ENCODE peak calls at places on chromosome 18, in nine cellular contexts. One of them, this sample, is unnamed.

GRCh38 chr18:68397241-68398035 is 317.5 kb downstream of the TMX3 start:
- DNase-seq in coronary artery: no peak
- DNase-seq in stomach: no peak
- DNase-seq in prostate gland: no peak
- DNase-seq in tibial artery: no peak
- DNase-seq in IMR-90: peak; percentile 17
- DNase-seq in Peyer's patch: no peak
- DNase-seq in PC-9: no peak
- DNase-seq in body of pancreas: no peak
- DNase-seq in this sample: no peak

GRCh38 chr18:23354625-23355024 is 98.5 kb upstream of the RIOK3 start:
- DNase-seq in Peyer's patch: no peak
- DNase-seq in tibial artery: no peak
- DNase-seq in IMR-90: peak; percentile 76
- DNase-seq in stomach: no peak
- DNase-seq in prostate gland: no peak
- DNase-seq in coronary artery: no peak
- DNase-seq in PC-9: peak; percentile 24
- DNase-seq in body of pancreas: no peak
- DNase-seq in this sample: no peak

GRCh38 chr18:49768051-49768391 is 45.3 kb downstream of the ACAA2 start:
- DNase-seq in PC-9: peak; percentile 63
- DNase-seq in body of pancreas: peak; percentile 60
- DNase-seq in Peyer's patch: no peak
- DNase-seq in coronary artery: no peak
- DNase-seq in prostate gland: peak; percentile 71
- DNase-seq in stomach: peak; percentile 65
- DNase-seq in tibial artery: no peak
- DNase-seq in IMR-90: peak; percentile 65
- DNase-seq in this sample: peak; percentile 48

GRCh38 chr18:1018211-1018651 is 113.6 kb downstream of the ADCYAP1 start:
- DNase-seq in prostate gland: no peak
- DNase-seq in Peyer's patch: no peak
- DNase-seq in tibial artery: no peak
- DNase-seq in body of pancreas: no peak
- DNase-seq in stomach: no peak
- DNase-seq in coronary artery: no peak
- DNase-seq in IMR-90: peak; percentile 10
- DNase-seq in PC-9: no peak
- DNase-seq in this sample: no peak

GRCh38 chr18:48340502-48340901 is 68.7 kb downstream of the ZBTB7C start:
- DNase-seq in IMR-90: no peak
- DNase-seq in prostate gland: no peak
- DNase-seq in Peyer's patch: no peak
- DNase-seq in tibial artery: no peak
- DNase-seq in PC-9: no peak
- DNase-seq in body of pancreas: no peak
- DNase-seq in coronary artery: no peak
- DNase-seq in stomach: no peak
- DNase-seq in this sample: no peak

GRCh38 chr18:29163596-29163995 is 986.7 kb upstream of the CDH2 start:
- DNase-seq in stomach: no peak
- DNase-seq in PC-9: no peak
- DNase-seq in tibial artery: no peak
- DNase-seq in body of pancreas: no peak
- DNase-seq in Peyer's patch: no peak
- DNase-seq in coronary artery: no peak
- DNase-seq in prostate gland: no peak
- DNase-seq in IMR-90: no peak
- DNase-seq in this sample: no peak

GRCh38 chr18:22149710-22150109 is 19.7 kb upstream of the GATA6 start:
- DNase-seq in stomach: no peak
- DNase-seq in Peyer's patch: no peak
- DNase-seq in IMR-90: no peak
- DNase-seq in body of pancreas: no peak
- DNase-seq in prostate gland: no peak
- DNase-seq in coronary artery: no peak
- DNase-seq in tibial artery: no peak
- DNase-seq in PC-9: no peak
- DNase-seq in this sample: no peak

GRCh38 chr18:78069784-78070664 is 820.4 kb downstream of the GALR1 start:
- DNase-seq in coronary artery: no peak
- DNase-seq in tibial artery: peak; percentile 71
- DNase-seq in IMR-90: no peak
- DNase-seq in Peyer's patch: no peak
- DNase-seq in prostate gland: peak; percentile 69
- DNase-seq in stomach: no peak
- DNase-seq in PC-9: no peak
- DNase-seq in body of pancreas: peak; percentile 28
- DNase-seq in this sample: peak; percentile 56

GRCh38 chr18:50819027-50819726 is 639 bp downstream of the MRO start:
- DNase-seq in PC-9: peak; percentile 13
- DNase-seq in IMR-90: no peak
- DNase-seq in stomach: peak; percentile 63
- DNase-seq in Peyer's patch: no peak
- DNase-seq in body of pancreas: peak; percentile 85
- DNase-seq in prostate gland: peak; percentile 23
- DNase-seq in tibial artery: peak; percentile 67
- DNase-seq in coronary artery: no peak
- DNase-seq in this sample: peak; percentile 30
- H3K27ac ChIP-seq in PC-9: no peak overlapping the region
- H3K27ac ChIP-seq in IMR-90: no peak overlapping the region
- H3K27ac ChIP-seq in stomach: peak overlapping the region; percentile 45
- H3K27ac ChIP-seq in Peyer's patch: no peak overlapping the region
- H3K27ac ChIP-seq in body of pancreas: peak overlapping the region; percentile 75
- H3K27ac ChIP-seq in prostate gland: no peak overlapping the region
- H3K27ac ChIP-seq in tibial artery: no peak overlapping the region
- H3K27ac ChIP-seq in coronary artery: no peak overlapping the region
- H3K27ac ChIP-seq in this sample: no peak overlapping the region

GRCh38 chr18:80157708-80158343 is 48.8 kb downstream of the ADNP2 start:
- DNase-seq in PC-9: peak; percentile 30
- DNase-seq in stomach: peak; percentile 86
- DNase-seq in tibial artery: no peak
- DNase-seq in body of pancreas: peak; percentile 77
- DNase-seq in coronary artery: no peak
- DNase-seq in Peyer's patch: peak; percentile 76
- DNase-seq in prostate gland: peak; percentile 71
- DNase-seq in IMR-90: peak; percentile 74
- DNase-seq in this sample: peak; percentile 78

GRCh38 chr18:80159713-80160636 is 50.9 kb downstream of the ADNP2 start:
- DNase-seq in PC-9: no peak
- DNase-seq in Peyer's patch: no peak
- DNase-seq in prostate gland: no peak
- DNase-seq in coronary artery: peak; percentile 50
- DNase-seq in IMR-90: no peak
- DNase-seq in body of pancreas: peak; percentile 34
- DNase-seq in stomach: no peak
- DNase-seq in tibial artery: no peak
- DNase-seq in this sample: no peak

GRCh38 chr18:80158365-80158764 is 49.3 kb downstream of the ADNP2 start:
- DNase-seq in tibial artery: no peak
- DNase-seq in Peyer's patch: no peak
- DNase-seq in body of pancreas: no peak
- DNase-seq in PC-9: no peak
- DNase-seq in prostate gland: no peak
- DNase-seq in stomach: no peak
- DNase-seq in IMR-90: no peak
- DNase-seq in coronary artery: no peak
- DNase-seq in this sample: no peak

GRCh38 chr18:80149667-80150066 is 40.6 kb downstream of the ADNP2 start:
- DNase-seq in PC-9: no peak
- DNase-seq in IMR-90: no peak
- DNase-seq in prostate gland: no peak
- DNase-seq in stomach: no peak
- DNase-seq in Peyer's patch: no peak
- DNase-seq in tibial artery: no peak
- DNase-seq in coronary artery: no peak
- DNase-seq in body of pancreas: no peak
- DNase-seq in this sample: no peak

DNA sequence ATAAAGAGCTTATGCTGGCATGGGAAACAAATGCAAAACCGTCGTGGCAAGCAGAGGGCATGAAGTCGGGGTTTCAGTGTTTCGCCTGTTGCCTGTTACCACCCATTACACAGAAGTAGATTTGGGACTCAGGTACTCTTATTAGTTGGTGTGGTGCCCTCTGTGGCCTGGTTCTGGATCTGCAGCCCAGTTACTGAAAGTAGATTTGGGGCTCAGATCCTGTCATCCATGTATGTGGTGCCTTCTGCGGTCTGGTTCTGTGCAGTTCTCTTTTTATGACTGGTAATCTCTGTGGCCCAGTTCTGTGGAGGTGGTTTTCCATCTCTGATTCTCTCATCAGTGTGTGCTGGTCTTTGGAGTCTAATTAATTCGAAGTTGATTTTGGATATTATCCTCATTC is 45.2 kb downstream of the ADNP2 start:
- DNase-seq in stomach: no peak
- DNase-seq in coronary artery: no peak
- DNase-seq in body of pancreas: no peak
- DNase-seq in prostate gland: no peak
- DNase-seq in IMR-90: peak; percentile 11
- DNase-seq in tibial artery: no peak
- DNase-seq in PC-9: no peak
- DNase-seq in Peyer's patch: peak; percentile 34
- DNase-seq in this sample: no peak
- TF ChIP-seq CTCF in stomach: no peak
- TF ChIP-seq CTCF in coronary artery: no peak
- TF ChIP-seq CTCF in body of pancreas: peak; percentile 17
- TF ChIP-seq CTCF in prostate gland: no peak
- TF ChIP-seq CTCF in IMR-90: peak; percentile 40
- TF ChIP-seq CTCF in tibial artery: peak; percentile 22
- TF ChIP-seq CTCF in PC-9: no peak
- TF ChIP-seq CTCF in Peyer's patch: peak; percentile 17
- TF ChIP-seq CTCF in this sample: peak; percentile 7

GRCh38 chr18:73737990-73738389 is 409.6 kb downstream of the FBXO15 start:
- DNase-seq in tibial artery: no peak
- DNase-seq in coronary artery: no peak
- DNase-seq in IMR-90: no peak
- DNase-seq in stomach: no peak
- DNase-seq in Peyer's patch: no peak
- DNase-seq in prostate gland: no peak
- DNase-seq in body of pancreas: no peak
- DNase-seq in PC-9: no peak
- DNase-seq in this sample: no peak

GRCh38 chr18:73733806-73734314 is 413.8 kb downstream of the FBXO15 start:
- DNase-seq in coronary artery: no peak
- DNase-seq in Peyer's patch: no peak
- DNase-seq in body of pancreas: no peak
- DNase-seq in PC-9: no peak
- DNase-seq in prostate gland: no peak
- DNase-seq in stomach: no peak
- DNase-seq in IMR-90: peak; percentile 72
- DNase-seq in tibial artery: no peak
- DNase-seq in this sample: no peak

GRCh38 chr18:73728657-73729056 is 419.0 kb downstream of the FBXO15 start:
- DNase-seq in IMR-90: no peak
- DNase-seq in Peyer's patch: no peak
- DNase-seq in stomach: no peak
- DNase-seq in prostate gland: no peak
- DNase-seq in coronary artery: no peak
- DNase-seq in PC-9: no peak
- DNase-seq in body of pancreas: no peak
- DNase-seq in tibial artery: no peak
- DNase-seq in this sample: no peak

GRCh38 chr18:73735836-73736235 is 411.8 kb downstream of the FBXO15 start:
- DNase-seq in tibial artery: no peak
- DNase-seq in stomach: no peak
- DNase-seq in Peyer's patch: no peak
- DNase-seq in body of pancreas: no peak
- DNase-seq in PC-9: no peak
- DNase-seq in coronary artery: no peak
- DNase-seq in IMR-90: no peak
- DNase-seq in prostate gland: no peak
- DNase-seq in this sample: no peak

DNA sequence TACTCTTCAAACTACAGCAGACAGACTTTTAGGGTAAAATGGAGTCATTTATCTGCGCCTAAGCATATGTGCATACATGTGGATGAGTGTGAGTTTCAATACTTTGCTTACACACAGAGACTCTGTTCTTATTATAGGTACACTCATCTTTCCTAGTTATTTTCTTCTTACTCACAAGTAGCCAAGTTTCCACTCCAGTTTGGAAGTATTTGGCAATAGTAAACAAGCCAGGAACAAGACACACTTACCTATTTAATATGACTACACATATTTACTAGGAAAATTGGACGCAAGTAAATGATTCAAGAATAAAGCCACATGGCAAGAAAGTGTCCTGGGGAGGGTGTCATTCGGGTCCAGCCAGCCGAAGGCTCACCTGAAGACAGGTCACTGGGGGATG is 414.3 kb downstream of the FBXO15 start:
- DNase-seq in IMR-90: peak; percentile 18
- DNase-seq in coronary artery: no peak
- DNase-seq in prostate gland: no peak
- DNase-seq in Peyer's patch: no peak
- DNase-seq in PC-9: no peak
- DNase-seq in stomach: no peak
- DNase-seq in tibial artery: no peak
- DNase-seq in body of pancreas: no peak
- DNase-seq in this sample: no peak
- H3K27ac ChIP-seq in IMR-90: no peak overlapping the region
- H3K27ac ChIP-seq in coronary artery: no peak overlapping the region
- H3K27ac ChIP-seq in prostate gland: no peak overlapping the region
- H3K27ac ChIP-seq in Peyer's patch: no peak overlapping the region
- H3K27ac ChIP-seq in PC-9: no peak overlapping the region
- H3K27ac ChIP-seq in stomach: no peak overlapping the region
- H3K27ac ChIP-seq in tibial artery: no peak overlapping the region
- H3K27ac ChIP-seq in body of pancreas: no peak overlapping the region
- H3K27ac ChIP-seq in this sample: no peak overlapping the region

GRCh38 chr18:74460825-74461224 is 3.7 kb upstream of the DIPK1C start:
- DNase-seq in stomach: no peak
- DNase-seq in prostate gland: no peak
- DNase-seq in body of pancreas: no peak
- DNase-seq in coronary artery: no peak
- DNase-seq in Peyer's patch: no peak
- DNase-seq in tibial artery: no peak
- DNase-seq in PC-9: no peak
- DNase-seq in IMR-90: no peak
- DNase-seq in this sample: no peak

GRCh38 chr18:74457743-74458465 is 796 bp upstream of the DIPK1C start:
- DNase-seq in IMR-90: no peak
- DNase-seq in coronary artery: no peak
- DNase-seq in tibial artery: peak; percentile 51
- DNase-seq in body of pancreas: no peak
- DNase-seq in stomach: no peak
- DNase-seq in PC-9: no peak
- DNase-seq in prostate gland: no peak
- DNase-seq in Peyer's patch: no peak
- DNase-seq in this sample: no peak

GRCh38 chr18:74457043-74457742 is at the start of gene DIPK1C:
- DNase-seq in coronary artery: no peak
- DNase-seq in tibial artery: no peak
- DNase-seq in PC-9: no peak
- DNase-seq in body of pancreas: no peak
- DNase-seq in Peyer's patch: no peak
- DNase-seq in stomach: no peak
- DNase-seq in prostate gland: no peak
- DNase-seq in IMR-90: no peak
- DNase-seq in this sample: no peak

GRCh38 chr18:74456409-74457042 is 582 bp downstream of the DIPK1C start:
- DNase-seq in IMR-90: no peak
- DNase-seq in prostate gland: no peak
- DNase-seq in tibial artery: peak; percentile 42
- DNase-seq in stomach: no peak
- DNase-seq in PC-9: no peak
- DNase-seq in body of pancreas: no peak
- DNase-seq in coronary artery: no peak
- DNase-seq in Peyer's patch: no peak
- DNase-seq in this sample: no peak

GRCh38 chr18:74459877-74460276 is 2.8 kb upstream of the DIPK1C start:
- DNase-seq in IMR-90: no peak
- DNase-seq in body of pancreas: no peak
- DNase-seq in prostate gland: no peak
- DNase-seq in PC-9: no peak
- DNase-seq in coronary artery: no peak
- DNase-seq in tibial artery: no peak
- DNase-seq in stomach: no peak
- DNase-seq in Peyer's patch: no peak
- DNase-seq in this sample: no peak
- TF ChIP-seq CTCF in IMR-90: no peak
- TF ChIP-seq CTCF in body of pancreas: no peak
- TF ChIP-seq CTCF in prostate gland: no peak
- TF ChIP-seq CTCF in PC-9: no peak
- TF ChIP-seq CTCF in coronary artery: no peak
- TF ChIP-seq CTCF in tibial artery: no peak
- TF ChIP-seq CTCF in stomach: no peak
- TF ChIP-seq CTCF in Peyer's patch: no peak
- TF ChIP-seq CTCF in this sample: no peak

This sample was measured in lung.